ENCODE peak calls at places on chromosomes 1 and 21, in seven cellular contexts. One of them, this sample, is unnamed.
A peak's percentile ranks its signal among the peaks of the same experiment; 100 is the strongest.

GRCh38 chr21:46621457-46622182 is 13.9 kb upstream of the PRMT2 start:
- DNase-seq in activated T-helper 1 cell treated with anti-CD3 and anti-CD28 coated beads, Interleukin-12 subunit alpha, Interleukin-12 subunit beta, Interleukin-2, Interleukin-4 antibody, amounts not matched to agents 30 ng/mL and 10 ng/mL and 1 ng/mL, durations not matched to agents 14 hours and 24 hours and 36 hours: no peak
- DNase-seq in NCI-H2029 treated with DMSO at 0.1 percent for 48 hours: no peak
- DNase-seq in SHP77: no peak
- DNase-seq in COR-L47: no peak
- DNase-seq in activated CD8-positive, alpha-beta T cell treated with anti-CD3 and anti-CD28 coated beads, Interleukin-2, amount 10 ng/mL, durations not matched to agents 7 days and 5 days: peak; percentile 27
- DNase-seq in stimulated activated CD4-positive, alpha-beta T cell treated with anti-CD3 and anti-CD28 coated beads, TNF-alpha, amount 100 ng/mL, for 1 hour: no peak
- DNase-seq in this sample: no peak

GRCh38 chr1:91529856-91530255 is 29.2 kb downstream of the CDC7 start:
- DNase-seq in activated T-helper 1 cell treated with anti-CD3 and anti-CD28 coated beads, Interleukin-12 subunit alpha, Interleukin-12 subunit beta, Interleukin-2, Interleukin-4 antibody, amounts not matched to agents 30 ng/mL and 10 ng/mL and 1 ng/mL, durations not matched to agents 14 hours and 24 hours and 36 hours: no peak
- DNase-seq in NCI-H2029 treated with DMSO at 0.1 percent for 48 hours: no peak
- DNase-seq in SHP77: peak; percentile 4
- DNase-seq in COR-L47: peak; percentile 8
- DNase-seq in activated CD8-positive, alpha-beta T cell treated with anti-CD3 and anti-CD28 coated beads, Interleukin-2, amount 10 ng/mL, durations not matched to agents 7 days and 5 days: no peak
- DNase-seq in stimulated activated CD4-positive, alpha-beta T cell treated with anti-CD3 and anti-CD28 coated beads, TNF-alpha, amount 100 ng/mL, for 1 hour: no peak
- DNase-seq in this sample: no peak

GRCh38 chr1:159933347-159933746 is 8.0 kb upstream of the TAGLN2 start:
- DNase-seq in activated T-helper 1 cell treated with anti-CD3 and anti-CD28 coated beads, Interleukin-12 subunit alpha, Interleukin-12 subunit beta, Interleukin-2, Interleukin-4 antibody, amounts not matched to agents 30 ng/mL and 10 ng/mL and 1 ng/mL, durations not matched to agents 14 hours and 24 hours and 36 hours: no peak
- DNase-seq in NCI-H2029 treated with DMSO at 0.1 percent for 48 hours: no peak
- DNase-seq in SHP77: no peak
- DNase-seq in COR-L47: no peak
- DNase-seq in activated CD8-positive, alpha-beta T cell treated with anti-CD3 and anti-CD28 coated beads, Interleukin-2, amount 10 ng/mL, durations not matched to agents 7 days and 5 days: no peak
- DNase-seq in stimulated activated CD4-positive, alpha-beta T cell treated with anti-CD3 and anti-CD28 coated beads, TNF-alpha, amount 100 ng/mL, for 1 hour: no peak
- DNase-seq in this sample: no peak

GRCh38 chr1:151710187-151710586 is 6.4 kb downstream of the CELF3 start:
- DNase-seq in activated T-helper 1 cell treated with anti-CD3 and anti-CD28 coated beads, Interleukin-12 subunit alpha, Interleukin-12 subunit beta, Interleukin-2, Interleukin-4 antibody, amounts not matched to agents 30 ng/mL and 10 ng/mL and 1 ng/mL, durations not matched to agents 14 hours and 24 hours and 36 hours: peak; percentile 6
- DNase-seq in NCI-H2029 treated with DMSO at 0.1 percent for 48 hours: no peak
- DNase-seq in SHP77: peak; percentile 66
- DNase-seq in COR-L47: peak; percentile 51
- DNase-seq in activated CD8-positive, alpha-beta T cell treated with anti-CD3 and anti-CD28 coated beads, Interleukin-2, amount 10 ng/mL, durations not matched to agents 7 days and 5 days: no peak
- DNase-seq in stimulated activated CD4-positive, alpha-beta T cell treated with anti-CD3 and anti-CD28 coated beads, TNF-alpha, amount 100 ng/mL, for 1 hour: no peak
- DNase-seq in this sample: no peak

GRCh38 chr1:21909787-21910503 is 27.2 kb downstream of the HSPG2 start:
- DNase-seq in activated T-helper 1 cell treated with anti-CD3 and anti-CD28 coated beads, Interleukin-12 subunit alpha, Interleukin-12 subunit beta, Interleukin-2, Interleukin-4 antibody, amounts not matched to agents 30 ng/mL and 10 ng/mL and 1 ng/mL, durations not matched to agents 14 hours and 24 hours and 36 hours: peak; percentile 5
- DNase-seq in NCI-H2029 treated with DMSO at 0.1 percent for 48 hours: no peak
- DNase-seq in SHP77: no peak
- DNase-seq in COR-L47: no peak
- DNase-seq in activated CD8-positive, alpha-beta T cell treated with anti-CD3 and anti-CD28 coated beads, Interleukin-2, amount 10 ng/mL, durations not matched to agents 7 days and 5 days: peak; percentile 41
- DNase-seq in stimulated activated CD4-positive, alpha-beta T cell treated with anti-CD3 and anti-CD28 coated beads, TNF-alpha, amount 100 ng/mL, for 1 hour: no peak
- DNase-seq in this sample: no peak

GRCh38 chr1:202279806-202280205 is 61.9 kb downstream of the UBE2T start:
- DNase-seq in activated T-helper 1 cell treated with anti-CD3 and anti-CD28 coated beads, Interleukin-12 subunit alpha, Interleukin-12 subunit beta, Interleukin-2, Interleukin-4 antibody, amounts not matched to agents 30 ng/mL and 10 ng/mL and 1 ng/mL, durations not matched to agents 14 hours and 24 hours and 36 hours: no peak
- DNase-seq in NCI-H2029 treated with DMSO at 0.1 percent for 48 hours: no peak
- DNase-seq in SHP77: no peak
- DNase-seq in COR-L47: no peak
- DNase-seq in activated CD8-positive, alpha-beta T cell treated with anti-CD3 and anti-CD28 coated beads, Interleukin-2, amount 10 ng/mL, durations not matched to agents 7 days and 5 days: no peak
- DNase-seq in stimulated activated CD4-positive, alpha-beta T cell treated with anti-CD3 and anti-CD28 coated beads, TNF-alpha, amount 100 ng/mL, for 1 hour: no peak
- DNase-seq in this sample: no peak

GRCh38 chr1:24486296-24487065 is 16.2 kb upstream of the RCAN3 start:
- DNase-seq in activated T-helper 1 cell treated with anti-CD3 and anti-CD28 coated beads, Interleukin-12 subunit alpha, Interleukin-12 subunit beta, Interleukin-2, Interleukin-4 antibody, amounts not matched to agents 30 ng/mL and 10 ng/mL and 1 ng/mL, durations not matched to agents 14 hours and 24 hours and 36 hours: no peak
- DNase-seq in NCI-H2029 treated with DMSO at 0.1 percent for 48 hours: no peak
- DNase-seq in SHP77: no peak
- DNase-seq in COR-L47: no peak
- DNase-seq in activated CD8-positive, alpha-beta T cell treated with anti-CD3 and anti-CD28 coated beads, Interleukin-2, amount 10 ng/mL, durations not matched to agents 7 days and 5 days: peak; percentile 76
- DNase-seq in stimulated activated CD4-positive, alpha-beta T cell treated with anti-CD3 and anti-CD28 coated beads, TNF-alpha, amount 100 ng/mL, for 1 hour: no peak
- DNase-seq in this sample: peak; percentile 93

GRCh38 chr1:229169399-229169798 is 101.5 kb upstream of the RAB4A start:
- DNase-seq in activated T-helper 1 cell treated with anti-CD3 and anti-CD28 coated beads, Interleukin-12 subunit alpha, Interleukin-12 subunit beta, Interleukin-2, Interleukin-4 antibody, amounts not matched to agents 30 ng/mL and 10 ng/mL and 1 ng/mL, durations not matched to agents 14 hours and 24 hours and 36 hours: no peak
- DNase-seq in NCI-H2029 treated with DMSO at 0.1 percent for 48 hours: no peak
- DNase-seq in SHP77: no peak
- DNase-seq in COR-L47: no peak
- DNase-seq in activated CD8-positive, alpha-beta T cell treated with anti-CD3 and anti-CD28 coated beads, Interleukin-2, amount 10 ng/mL, durations not matched to agents 7 days and 5 days: no peak
- DNase-seq in stimulated activated CD4-positive, alpha-beta T cell treated with anti-CD3 and anti-CD28 coated beads, TNF-alpha, amount 100 ng/mL, for 1 hour: no peak
- DNase-seq in this sample: no peak

GRCh38 chr1:88658419-88658818 is 25.7 kb upstream of the PKN2 start:
- DNase-seq in activated T-helper 1 cell treated with anti-CD3 and anti-CD28 coated beads, Interleukin-12 subunit alpha, Interleukin-12 subunit beta, Interleukin-2, Interleukin-4 antibody, amounts not matched to agents 30 ng/mL and 10 ng/mL and 1 ng/mL, durations not matched to agents 14 hours and 24 hours and 36 hours: no peak
- DNase-seq in NCI-H2029 treated with DMSO at 0.1 percent for 48 hours: no peak
- DNase-seq in SHP77: no peak
- DNase-seq in COR-L47: no peak
- DNase-seq in activated CD8-positive, alpha-beta T cell treated with anti-CD3 and anti-CD28 coated beads, Interleukin-2, amount 10 ng/mL, durations not matched to agents 7 days and 5 days: no peak
- DNase-seq in stimulated activated CD4-positive, alpha-beta T cell treated with anti-CD3 and anti-CD28 coated beads, TNF-alpha, amount 100 ng/mL, for 1 hour: no peak
- DNase-seq in this sample: no peak

GRCh38 chr1:231522038-231522437 is 6.4 kb upstream of the TSNAX start:
- DNase-seq in activated T-helper 1 cell treated with anti-CD3 and anti-CD28 coated beads, Interleukin-12 subunit alpha, Interleukin-12 subunit beta, Interleukin-2, Interleukin-4 antibody, amounts not matched to agents 30 ng/mL and 10 ng/mL and 1 ng/mL, durations not matched to agents 14 hours and 24 hours and 36 hours: no peak
- DNase-seq in NCI-H2029 treated with DMSO at 0.1 percent for 48 hours: no peak
- DNase-seq in SHP77: no peak
- DNase-seq in COR-L47: no peak
- DNase-seq in activated CD8-positive, alpha-beta T cell treated with anti-CD3 and anti-CD28 coated beads, Interleukin-2, amount 10 ng/mL, durations not matched to agents 7 days and 5 days: no peak
- DNase-seq in stimulated activated CD4-positive, alpha-beta T cell treated with anti-CD3 and anti-CD28 coated beads, TNF-alpha, amount 100 ng/mL, for 1 hour: no peak
- DNase-seq in this sample: no peak

GRCh38 chr1:167984886-167985489 is 48.1 kb upstream of the MPC2 start:
- DNase-seq in activated T-helper 1 cell treated with anti-CD3 and anti-CD28 coated beads, Interleukin-12 subunit alpha, Interleukin-12 subunit beta, Interleukin-2, Interleukin-4 antibody, amounts not matched to agents 30 ng/mL and 10 ng/mL and 1 ng/mL, durations not matched to agents 14 hours and 24 hours and 36 hours: no peak
- DNase-seq in NCI-H2029 treated with DMSO at 0.1 percent for 48 hours: no peak
- DNase-seq in SHP77: no peak
- DNase-seq in COR-L47: no peak
- DNase-seq in activated CD8-positive, alpha-beta T cell treated with anti-CD3 and anti-CD28 coated beads, Interleukin-2, amount 10 ng/mL, durations not matched to agents 7 days and 5 days: no peak
- DNase-seq in stimulated activated CD4-positive, alpha-beta T cell treated with anti-CD3 and anti-CD28 coated beads, TNF-alpha, amount 100 ng/mL, for 1 hour: no peak
- DNase-seq in this sample: peak; percentile 50